ENCODE peak calls at places on chromosomes 6 and 20, in nine cellular contexts. D, C, Z, Q, X, O, T, E and K are unnamed samples.

GRCh38 chr6:15176816-15177215 is 69.1 kb upstream of the JARID2 start:
- DNase-seq in D (no peak), C (no peak), Z (no peak), Q (no peak), X (no peak), O (no peak), T (no peak), E (no peak), K (no peak)

GRCh38 chr20:37823276-37823980 is 79.5 kb upstream of the VSTM2L start:
- DNase-seq in D (peak), C (no peak), Z (no peak), Q (peak), X (peak), O (no peak), T (no peak), E (no peak), K (no peak)

GRCh38 chr6:34227656-34228421 is 8.8 kb upstream of the HMGA1 start:
- DNase-seq in D (no peak), C (peak), Z (no peak), Q (no peak), X (peak), O (no peak), T (no peak), E (peak), K (no peak)

GRCh38 chr6:81075974-81076373 is 676.5 kb downstream of the TENT5A start:
- DNase-seq in D (peak), C (peak), Z (no peak), Q (peak), X (peak), O (no peak), T (no peak), E (peak), K (peak)

GRCh38 chr20:58447733-58448391 is 58.8 kb downstream of the VAPB start:
- DNase-seq in D (peak), C (peak), Z (no peak), Q (peak), X (peak), O (peak), T (peak), E (peak), K (peak)

GRCh38 chr6:31317036-31317435 is 39.9 kb downstream of the HLA-B start:
- DNase-seq in D (no peak), C (no peak), Z (no peak), Q (no peak), X (no peak), O (no peak), T (no peak), E (no peak), K (no peak)

GRCh38 chr20:62323146-62323979 is 20.6 kb downstream of the ADRM1 start:
- DNase-seq in D (no peak), C (no peak), Z (no peak), Q (no peak), X (no peak), O (no peak), T (no peak), E (no peak), K (no peak)

GRCh38 chr6:134744301-134744700 is 205.6 kb downstream of the ALDH8A1 start:
- DNase-seq in D (no peak), C (no peak), Z (no peak), Q (no peak), X (peak), O (no peak), T (no peak), E (peak), K (no peak)

GRCh38 chr20:10282930-10283556 is 64.4 kb downstream of the SNAP25 start:
- DNase-seq in D (peak), C (peak), Z (peak), Q (peak), X (peak), O (no peak), T (no peak), E (no peak), K (peak)

GRCh38 chr20:58981564-58982364 is 708 bp downstream of the NELFCD start:
- DNase-seq in D (peak), C (peak), Z (no peak), Q (peak), X (no peak), O (peak), T (peak), E (peak), K (peak)

GRCh38 chr20:50048420-50049166 is 64.4 kb downstream of the UBE2V1 start:
- DNase-seq in D (no peak), C (no peak), Z (no peak), Q (no peak), X (peak), O (no peak), T (no peak), E (no peak), K (no peak)

GRCh38 chr20:42589976-42590639 is 599.6 kb downstream of the PTPRT start:
- DNase-seq in D (no peak), C (no peak), Z (no peak), Q (no peak), X (no peak), O (no peak), T (no peak), E (no peak), K (no peak)

GRCh38 chr20:48818481-48818987 is 9.3 kb downstream of the PREX1 start:
- DNase-seq in D (no peak), C (no peak), Z (no peak), Q (no peak), X (no peak), O (no peak), T (no peak), E (no peak), K (no peak)

GRCh38 chr6:145415616-145416015 is 319.7 kb downstream of the EPM2A start:
- DNase-seq in D (no peak), C (no peak), Z (no peak), Q (no peak), X (no peak), O (no peak), T (no peak), E (no peak), K (no peak)
- TF ChIP-seq CTCF in D (no peak), C (no peak), Z (no peak), Q (no peak), X (no peak), O (no peak), T (no peak), E (no peak), K (no peak)

GRCh38 chr20:12255571-12255970 is 337.9 kb downstream of the BTBD3 start:
- DNase-seq in D (no peak), C (peak), Z (no peak), Q (no peak), X (no peak), O (no peak), T (no peak), E (peak), K (peak)

GRCh38 chr20:12252793-12253192 is 335.1 kb downstream of the BTBD3 start:
- DNase-seq in D (peak), C (no peak), Z (no peak), Q (no peak), X (peak), O (no peak), T (no peak), E (peak), K (peak)
- H3K4me3 ChIP-seq in D (no peak), C (no peak), Z (no peak), Q (no peak), X (no peak), O (no peak), T (no peak), E (no peak), K (no peak)

GRCh38 chr20:60718743-60719142 is 533.3 kb upstream of the CDH4 start:
- DNase-seq in D (no peak), C (no peak), Z (no peak), Q (peak), X (no peak), O (no peak), T (no peak), E (no peak), K (no peak)
- TF ChIP-seq CTCF in D (no peak), C (no peak), Z (peak), Q (no peak), X (no peak), O (no peak), T (no peak), E (no peak), K (no peak)

GRCh38 chr6:165659945-165660862 is 2.8 kb downstream of the PDE10A start:
- DNase-seq in D (no peak), C (no peak), Z (no peak), Q (no peak), X (no peak), O (no peak), T (no peak), E (no peak), K (peak)
- H3K4me3 ChIP-seq in D (peak), C (peak), Z (no peak), Q (no peak), X (no peak), O (peak), T (no peak), E (no peak), K (peak)

GRCh38 chr6:487956-488355 is 96.4 kb downstream of the IRF4 start:
- DNase-seq in D (no peak), C (no peak), Z (no peak), Q (no peak), X (no peak), O (no peak), T (no peak), E (no peak), K (no peak)
- TF ChIP-seq CTCF in D (no peak), C (no peak), Z (no peak), Q (no peak), X (no peak), O (no peak), T (no peak), E (no peak), K (no peak)

GRCh38 chr20:32639284-32639683 is 34.5 kb downstream of the C20orf203 start:
- DNase-seq in D (no peak), C (no peak), Z (no peak), Q (no peak), X (no peak), O (no peak), T (no peak), E (no peak), K (no peak)
- H3K4me3 ChIP-seq in D (no peak), C (no peak), Z (no peak), Q (no peak), X (no peak), O (no peak), T (no peak), E (no peak), K (no peak)

GRCh38 chr6:145028144-145028818 is 707.0 kb downstream of the EPM2A start:
- DNase-seq in D (peak), C (peak), Z (no peak), Q (peak), X (no peak), O (peak), T (peak), E (peak), K (peak)
- TF ChIP-seq CTCF in D (peak), C (peak), Z (peak), Q (peak), X (peak), O (peak), T (peak), E (peak), K (peak)

GRCh38 chr6:35719407-35719829 is 17.4 kb upstream of the ARMC12 start:
- DNase-seq in D (no peak), C (no peak), Z (no peak), Q (no peak), X (no peak), O (no peak), T (no peak), E (no peak), K (no peak)
- H3K4me3 ChIP-seq in D (no peak), C (no peak), Z (no peak), Q (no peak), X (no peak), O (no peak), T (no peak), E (no peak), K (no peak)

GRCh38 chr6:109695468-109695867 is 4.4 kb downstream of the FIG4 start:
- DNase-seq in D (no peak), C (peak), Z (no peak), Q (peak), X (no peak), O (no peak), T (peak), E (no peak), K (peak)
- TF ChIP-seq CTCF in D (no peak), C (peak), Z (no peak), Q (peak), X (no peak), O (no peak), T (peak), E (no peak), K (no peak)